ENCODE peak calls at places on chromosomes 16 and 17, in ten cellular contexts. X is K562, E is SK-N-SH, T is Panc1, W is HCT116, C is sigmoid colon, R is GM23338, M is endothelial cell of umbilical vein, G is transverse colon, B is GM12878. N is an unnamed sample.

GRCh38 chr16:88478115-88478514 is 25.0 kb downstream of the ZFPM1 start:
- DNase-seq in X (no peak), E (no peak), T (no peak), W (no peak), C (no peak), R (no peak), M (no peak), G (no peak), B (no peak), N (no peak)

GRCh38 chr17:15947976-15948752 is 3.2 kb downstream of the ADORA2B start:
- DNase-seq in X (no peak), E (no peak), T (no peak), W (no peak), C (no peak), R (no peak), M (no peak), G (peak; percentile 70), B (no peak), N (no peak)

GRCh38 chr16:10256855-10257641 is 74.8 kb upstream of the GRIN2A start:
- DNase-seq in X (peak; percentile 66), E (peak; percentile 86), T (no peak), W (no peak), C (no peak), R (peak; percentile 80), M (peak; percentile 7), G (peak; percentile 26), B (peak; percentile 49), N (no peak)

GRCh38 chr17:79842656-79843474 is 3.6 kb upstream of the CBX4 start:
- DNase-seq in X (no peak), E (peak; percentile 81), T (no peak), W (no peak), C (no peak), R (peak; percentile 39), M (peak; percentile 11), G (peak; percentile 32), B (no peak), N (no peak)

GRCh38 chr17:82536220-82537201 is 17.0 kb downstream of the FOXK2 start:
- DNase-seq in X (no peak), E (peak; percentile 54), T (no peak), W (no peak), C (peak; percentile 77), R (no peak), M (peak; percentile 97), G (no peak), B (no peak), N (peak; percentile 30)

GRCh38 chr17:51046527-51047384 is 73.9 kb downstream of the SPAG9 start:
- DNase-seq in X (peak; percentile 18), E (peak; percentile 84), T (no peak), W (no peak), C (peak; percentile 91), R (peak; percentile 95), M (peak; percentile 72), G (peak; percentile 42), B (no peak), N (peak; percentile 74)

GRCh38 chr16:87160752-87161337 is 156.3 kb downstream of the C16orf95 start:
- DNase-seq in X (no peak), E (no peak), T (no peak), W (no peak), C (no peak), R (no peak), M (no peak), G (no peak), B (no peak), N (no peak)

GRCh38 chr17:17913695-17914332 is 58.4 kb downstream of the TOM1L2 start:
- DNase-seq in X (peak; percentile 91), E (peak; percentile 74), T (no peak), W (peak; percentile 82), C (peak; percentile 92), R (no peak), M (peak; percentile 83), G (peak; percentile 88), B (no peak), N (peak; percentile 89)

GRCh38 chr16:87506423-87507350 is 13.9 kb upstream of the ZCCHC14 start:
- DNase-seq in X (no peak), E (no peak), T (no peak), W (no peak), C (no peak), R (no peak), M (no peak), G (no peak), B (no peak), N (no peak)

GRCh38 chr17:80899402-80900268 is 92.0 kb upstream of the CHMP6 start:
- DNase-seq in X (peak; percentile 74), E (peak; percentile 87), T (no peak), W (peak; percentile 40), C (no peak), R (peak; percentile 87), M (peak; percentile 22), G (peak; percentile 28), B (no peak), N (no peak)

GRCh38 chr17:78581304-78581703 is 4.1 kb upstream of the DNAH17 start:
- DNase-seq in X (no peak), E (no peak), T (no peak), W (no peak), C (no peak), R (no peak), M (no peak), G (no peak), B (no peak), N (no peak)

GRCh38 chr16:49513040-49513439 is 139.4 kb downstream of the C16orf78 start:
- DNase-seq in X (peak; percentile 30), E (peak; percentile 63), T (no peak), W (no peak), C (no peak), R (peak; percentile 66), M (no peak), G (no peak), B (no peak), N (no peak)

GRCh38 chr16:31491778-31492418 is 9.0 kb downstream of the SLC5A2 start:
- DNase-seq in X (no peak), E (no peak), T (no peak), W (no peak), C (peak; percentile 28), R (no peak), M (no peak), G (no peak), B (no peak), N (no peak)

GRCh38 chr17:74513987-74514631 is 17.2 kb downstream of the CD300LB start:
- DNase-seq in X (peak; percentile 15), E (no peak), T (peak; percentile 55), W (peak; percentile 88), C (no peak), R (peak; percentile 77), M (peak; percentile 31), G (no peak), B (peak; percentile 73), N (no peak)
- TF ChIP-seq POLR2AphosphoS5 in X (no peak), E (no peak), T (no peak), W (no peak), C (no peak), R (no peak), M (no peak), G (no peak), B (no peak), N (no peak)

GRCh38 chr17:4179071-4179470 is 36.1 kb downstream of the CYB5D2 start:
- DNase-seq in X (no peak), E (no peak), T (no peak), W (no peak), C (no peak), R (no peak), M (no peak), G (no peak), B (no peak), N (no peak)

GRCh38 chr17:4178651-4179050 is 35.7 kb downstream of the CYB5D2 start:
- DNase-seq in X (no peak), E (no peak), T (no peak), W (no peak), C (no peak), R (no peak), M (no peak), G (no peak), B (no peak), N (no peak)

GRCh38 chr17:4175921-4176802 is 33.2 kb downstream of the CYB5D2 start:
- DNase-seq in X (no peak), E (no peak), T (no peak), W (no peak), C (no peak), R (no peak), M (no peak), G (no peak), B (no peak), N (no peak)

GRCh38 chr17:4177732-4178131 is 34.7 kb downstream of the CYB5D2 start:
- DNase-seq in X (no peak), E (no peak), T (no peak), W (no peak), C (no peak), R (no peak), M (no peak), G (no peak), B (no peak), N (no peak)

GRCh38 chr17:4176803-4177472 is 33.9 kb downstream of the CYB5D2 start:
- DNase-seq in X (no peak), E (no peak), T (no peak), W (no peak), C (no peak), R (no peak), M (no peak), G (no peak), B (no peak), N (no peak)
- H3K4me1 ChIP-seq in X (no peaks in the 10 kb centered on the region), E (no peaks in the 10 kb centered on the region), T (no peaks in the 10 kb centered on the region), W (no peaks in the 10 kb centered on the region), C (no peaks in the 10 kb centered on the region), R (no peaks in the 10 kb centered on the region), M (no peaks in the 10 kb centered on the region), G (no peaks in the 10 kb centered on the region), B (peaks cover 5% of the 10 kb centered on the region), N (no peaks in the 10 kb centered on the region)

GRCh38 chr17:52159810-52160578 is 1.5 kb upstream of the CA10 start:
- DNase-seq in X (no peak), E (peak; percentile 44), T (no peak), W (no peak), C (no peak), R (peak; percentile 34), M (no peak), G (no peak), B (no peak), N (no peak)
- TF ChIP-seq POLR2AphosphoS5 in X (no peak), E (no peak), T (no peak), W (no peak), C (no peak), R (no peak), M (no peak), G (no peak), B (no peak), N (no peak)

DNA sequence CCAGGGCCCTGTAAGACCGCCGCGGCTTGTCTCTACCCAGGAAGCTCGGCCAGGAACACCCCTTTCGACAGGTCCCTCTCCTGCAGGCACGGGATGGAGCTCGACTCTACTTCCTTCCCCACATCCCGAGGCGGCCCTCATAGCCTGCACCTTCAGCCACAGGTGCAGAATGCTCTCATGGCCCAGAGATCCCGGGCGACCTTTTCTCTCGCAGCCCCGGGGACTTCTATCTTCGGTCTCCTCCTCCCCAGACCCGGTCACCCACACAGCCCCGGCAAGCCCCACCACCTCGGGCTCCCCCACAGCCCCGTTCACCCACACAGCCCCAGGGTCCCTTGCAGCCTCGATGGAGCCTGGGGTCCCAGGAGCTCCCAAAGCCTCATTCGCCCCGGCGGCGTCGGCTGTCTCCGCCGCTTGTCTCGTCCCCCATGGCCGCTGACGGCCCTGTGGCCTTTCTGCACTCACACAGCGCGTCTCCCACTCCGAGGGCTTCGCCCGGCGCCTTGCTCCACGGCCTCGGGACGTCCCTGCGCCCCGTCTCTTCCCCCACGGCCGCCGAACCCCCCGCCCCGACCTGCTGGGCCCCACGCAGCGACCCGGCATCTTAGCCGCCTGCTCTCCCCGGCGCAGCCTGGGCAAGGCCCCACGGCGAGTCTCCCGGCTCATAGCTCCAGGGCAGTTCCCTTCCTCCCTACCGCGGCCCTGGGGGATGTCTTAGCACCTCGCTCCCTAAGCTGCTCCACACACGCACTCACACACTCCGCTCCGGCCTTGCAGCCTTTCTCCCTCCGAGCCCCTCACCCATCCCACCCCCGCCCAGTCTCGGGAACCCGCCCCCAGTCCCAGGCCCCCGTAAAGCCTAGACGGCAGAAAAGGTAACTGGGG is 618 bp downstream of the KIAA0753 start:
- DNase-seq in X (no peak), E (no peak), T (no peak), W (no peak), C (peak; percentile 71), R (peak; percentile 57), M (peak; percentile 7), G (peak; percentile 47), B (no peak), N (no peak)
- H3K4me1 ChIP-seq in X (peaks cover 8% of the 10 kb centered on the region), E (peaks cover 14% of the 10 kb centered on the region), T (peaks cover 17% of the 10 kb centered on the region), W (peaks cover 29% of the 10 kb centered on the region), C (no peaks in the 10 kb centered on the region), R (peaks cover 12% of the 10 kb centered on the region), M (peaks cover 15% of the 10 kb centered on the region), G (peaks cover 33% of the 10 kb centered on the region), B (peaks cover 11% of the 10 kb centered on the region), N (peaks cover 21% of the 10 kb centered on the region)